ENCODE peak calls at places on chromosomes 4 and X, in eight cellular contexts. K, V, I, F, Y, B, N and W are unnamed samples.

GRCh38 chrX:153469811-153470410 is 465 bp downstream of the HAUS7 start:
- DNase-seq in K (peak; percentile 33), V (no peak), I (peak; percentile 66), F (peak; percentile 48), Y (peak; percentile 51), B (no peak), N (no peak), W (peak; percentile 82)

GRCh38 chr4:124085561-124086180 is 626.9 kb downstream of the ANKRD50 start:
- DNase-seq in K (peak; percentile 48), V (no peak), I (no peak), F (no peak), Y (no peak), B (no peak), N (no peak), W (no peak)

GRCh38 chrX:41022579-41022978 is 62.7 kb upstream of the USP9X start:
- DNase-seq in K (peak; percentile 48), V (no peak), I (no peak), F (no peak), Y (no peak), B (no peak), N (no peak), W (no peak)

GRCh38 chr4:128355301-128355700 is 67.7 kb upstream of the PGRMC2 start:
- DNase-seq in K (no peak), V (no peak), I (no peak), F (no peak), Y (no peak), B (no peak), N (no peak), W (no peak)

GRCh38 chr4:160372390-160372789 is 1269.5 kb downstream of the RAPGEF2 start:
- DNase-seq in K (no peak), V (no peak), I (no peak), F (no peak), Y (no peak), B (no peak), N (no peak), W (no peak)

GRCh38 chrX:48487362-48487785 is 11.4 kb downstream of the FTSJ1 start:
- DNase-seq in K (peak; percentile 95), V (no peak), I (no peak), F (no peak), Y (no peak), B (no peak), N (no peak), W (no peak)

GRCh38 chr4:144967161-144967560 is 130.8 kb downstream of the ANAPC10 start:
- DNase-seq in K (no peak), V (no peak), I (no peak), F (no peak), Y (no peak), B (no peak), N (no peak), W (no peak)

GRCh38 chr4:13285336-13285735 is 198.8 kb downstream of the RAB28 start:
- DNase-seq in K (no peak), V (no peak), I (no peak), F (no peak), Y (no peak), B (no peak), N (no peak), W (no peak)

GRCh38 chr4:39846135-39846534 is 131.6 kb downstream of the PDS5A start:
- DNase-seq in K (peak; percentile 10), V (no peak), I (no peak), F (no peak), Y (no peak), B (no peak), N (no peak), W (no peak)

GRCh38 chr4:19486400-19486799 is 765.3 kb upstream of the SLIT2 start:
- DNase-seq in K (peak; percentile 45), V (no peak), I (peak; percentile 5), F (no peak), Y (peak; percentile 17), B (no peak), N (no peak), W (no peak)

GRCh38 chr4:94826206-94826605 is 68.5 kb downstream of the BMPR1B start:
- DNase-seq in K (peak; percentile 13), V (no peak), I (no peak), F (no peak), Y (no peak), B (no peak), N (no peak), W (no peak)

GRCh38 chr4:122163301-122163700 is 11.2 kb downstream of the BLTP1 start:
- DNase-seq in K (no peak), V (no peak), I (no peak), F (no peak), Y (no peak), B (no peak), N (no peak), W (no peak)

GRCh38 chr4:186500721-186501304 is 54.6 kb downstream of the MTNR1A start:
- DNase-seq in K (peak; percentile 51), V (no peak), I (no peak), F (no peak), Y (no peak), B (no peak), N (no peak), W (no peak)

GRCh38 chr4:150215601-150216000 is 137.4 kb downstream of the DCLK2 start:
- DNase-seq in K (no peak), V (no peak), I (no peak), F (peak; percentile 10), Y (no peak), B (no peak), N (no peak), W (no peak)

GRCh38 chrX:48468693-48469691 is 1.1 kb downstream of the SLC38A5 start:
- DNase-seq in K (no peak), V (no peak), I (peak; percentile 27), F (no peak), Y (peak; percentile 75), B (no peak), N (no peak), W (peak; percentile 73)

GRCh38 chr4:71498002-71498401 is 159.2 kb downstream of the SLC4A4 start:
- DNase-seq in K (no peak), V (no peak), I (no peak), F (no peak), Y (no peak), B (no peak), N (no peak), W (no peak)

GRCh38 chrX:13254076-13254785 is 65.6 kb downstream of the ATXN3L start:
- DNase-seq in K (peak; percentile 85), V (no peak), I (peak; percentile 5), F (no peak), Y (peak; percentile 79), B (peak; percentile 55), N (no peak), W (no peak)

GRCh38 chr4:81351653-81352455 is 119.9 kb downstream of the RASGEF1B start:
- DNase-seq in K (peak; percentile 90), V (peak; percentile 39), I (peak; percentile 82), F (peak; percentile 80), Y (peak; percentile 83), B (peak; percentile 70), N (peak; percentile 58), W (peak; percentile 47)

GRCh38 chr4:67020079-67020807 is 525.1 kb downstream of the CENPC start:
- DNase-seq in K (peak; percentile 39), V (no peak), I (no peak), F (no peak), Y (no peak), B (no peak), N (no peak), W (no peak)

GRCh38 chr4:10088135-10089010 is 28.2 kb downstream of the WDR1 start:
- DNase-seq in K (peak; percentile 43), V (no peak), I (no peak), F (no peak), Y (no peak), B (peak; percentile 26), N (no peak), W (no peak)

GRCh38 chr4:132001542-132001941 is 1147.6 kb upstream of the PCDH10 start:
- DNase-seq in K (peak; percentile 82), V (no peak), I (no peak), F (no peak), Y (no peak), B (no peak), N (no peak), W (no peak)

GRCh38 chrX:17007134-17007768 is 60.8 kb downstream of the REPS2 start:
- DNase-seq in K (peak; percentile 40), V (no peak), I (peak; percentile 41), F (peak; percentile 23), Y (peak; percentile 62), B (no peak), N (no peak), W (peak; percentile 31)
- H3K4me3 ChIP-seq in K (no peak overlapping the region), V (no peak overlapping the region), I (no peak overlapping the region), F (no peak overlapping the region), Y (no peak overlapping the region), B (no peak overlapping the region), N (no peak overlapping the region), W (no peak overlapping the region)

DNA sequence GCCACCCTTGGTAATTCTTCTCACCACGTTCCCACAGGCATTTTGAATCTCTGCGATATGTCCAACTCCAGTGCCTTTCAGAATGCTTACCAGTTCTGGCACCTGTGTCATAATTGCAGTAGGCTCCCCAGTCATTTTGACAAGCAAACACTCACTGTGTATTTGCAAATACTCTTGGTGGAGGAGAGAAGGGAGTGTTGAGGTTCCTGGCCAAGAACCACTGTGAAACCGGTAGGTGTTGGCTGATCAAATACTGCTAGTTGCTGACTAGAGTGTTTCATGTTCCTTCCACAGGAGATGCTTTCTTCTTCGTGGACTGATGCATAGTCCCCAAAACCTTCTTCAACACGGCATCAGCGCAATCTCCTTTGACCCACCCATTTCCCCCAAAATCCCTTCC is 16.0 kb upstream of the NLGN4X start:
- DNase-seq in K (no peak), V (no peak), I (no peak), F (no peak), Y (no peak), B (no peak), N (no peak), W (no peak)
- H3K4me3 ChIP-seq in K (no peak overlapping the region), V (no peak overlapping the region), I (no peak overlapping the region), F (no peak overlapping the region), Y (no peak overlapping the region), B (no peak overlapping the region), N (no peak overlapping the region), W (no peak overlapping the region)

DNA sequence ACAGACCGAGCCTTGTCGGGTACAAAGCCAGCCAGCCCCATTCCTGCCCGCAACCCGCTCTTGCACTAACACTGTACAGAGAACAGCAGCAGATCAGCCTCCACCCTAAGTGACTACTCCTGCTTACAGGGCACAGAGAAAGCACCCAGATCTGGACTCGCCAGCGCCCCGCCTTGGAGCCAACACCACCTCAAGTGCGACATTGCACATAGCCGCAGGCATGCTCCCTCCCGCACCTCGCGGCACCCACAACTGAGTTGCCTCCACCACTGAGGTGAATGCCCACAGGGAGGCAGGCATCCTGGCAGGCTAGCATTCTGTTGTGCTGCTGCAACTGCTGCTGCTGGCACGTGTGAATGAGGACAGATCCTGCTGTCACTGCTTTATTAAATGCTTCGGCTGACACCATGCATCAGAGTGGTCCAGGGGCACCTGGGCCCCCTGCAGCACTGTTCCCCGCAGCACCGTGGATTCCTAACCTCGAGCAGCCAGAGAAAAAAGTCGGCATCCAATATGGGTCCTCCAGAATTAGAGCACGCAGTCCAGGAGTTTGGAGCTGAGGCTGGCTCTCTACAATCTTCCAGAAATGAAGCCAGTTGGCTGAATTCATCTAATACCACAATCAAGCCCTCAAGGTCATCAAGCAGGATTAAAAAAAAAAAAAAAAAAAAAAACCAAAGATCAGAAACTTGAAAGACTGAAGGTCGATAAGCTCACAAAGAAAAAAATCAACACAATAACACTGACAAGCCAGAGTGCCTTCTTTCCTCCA is 352.9 kb downstream of the GASK1B start:
- DNase-seq in K (no peak), V (no peak), I (no peak), F (no peak), Y (no peak), B (peak; percentile 35), N (no peak), W (no peak)
- H3K4me3 ChIP-seq in K (no peak overlapping the region), V (no peak overlapping the region), I (no peak overlapping the region), F (no peak overlapping the region), Y (no peak overlapping the region), B (no peak overlapping the region), N (no peak overlapping the region), W (no peak overlapping the region)

GRCh38 chrX:16882188-16882587 is 12.0 kb upstream of the RBBP7 start:
- DNase-seq in K (peak; percentile 33), V (no peak), I (peak; percentile 2), F (no peak), Y (peak; percentile 33), B (peak; percentile 52), N (no peak), W (peak; percentile 23)
- H3K4me3 ChIP-seq in K (no peak overlapping the region), V (peak overlapping the region; percentile 61), I (peak overlapping the region; percentile 53), F (no peak overlapping the region), Y (peak overlapping the region; percentile 70), B (peak overlapping the region; percentile 55), N (peak overlapping the region; percentile 25), W (peak overlapping the region; percentile 53)